ENCODE peak calls at places on chromosomes 1 and 21, in ten cellular contexts. C is cardiac muscle cell; U is fibroblast of lung; Q is pancreas; W is SK-N-SH; S is body of pancreas; G is stomach; Z is colonic mucosa; T is IMR-90; P is CD8-positive, alpha-beta memory T cell. N is an unnamed sample.

GRCh38 chr1:180928272-180929230 is 15.9 kb downstream of the KIAA1614 start:
- DNase-seq in C (no peak), U (no peak), Q (no peak), W (peak; percentile 58), S (no peak), G (no peak), Z (no peak), T (no peak), P (no peak), N (no peak)

GRCh38 chr21:38802050-38803026 is 3.4 kb upstream of the ETS2 start:
- DNase-seq in C (no peak), U (no peak), Q (no peak), W (no peak), S (no peak), G (no peak), Z (no peak), T (peak; percentile 57), P (no peak), N (peak; percentile 38)

GRCh38 chr21:41568606-41569385 is 60.8 kb upstream of the TMPRSS2 start:
- DNase-seq in C (no peak), U (no peak), Q (no peak), W (no peak), S (no peak), G (no peak), Z (no peak), T (no peak), P (no peak), N (no peak)

GRCh38 chr1:92404661-92405060 is 82.1 kb downstream of the GFI1 start:
- DNase-seq in C (no peak), U (no peak), Q (no peak), W (no peak), S (no peak), G (no peak), Z (no peak), T (peak; percentile 40), P (no peak), N (no peak)

GRCh38 chr1:10839188-10839770 is 42.8 kb upstream of the CASZ1 start:
- DNase-seq in C (no peak), U (no peak), Q (no peak), W (no peak), S (no peak), G (no peak), Z (no peak), T (no peak), P (no peak), N (no peak)

GRCh38 chr1:234980657-234981396 is 147.8 kb downstream of the TOMM20 start:
- DNase-seq in C (no peak), U (peak; percentile 98), Q (peak; percentile 52), W (peak; percentile 39), S (peak; percentile 89), G (peak; percentile 67), Z (peak; percentile 67), T (peak; percentile 97), P (peak; percentile 74), N (peak; percentile 72)

GRCh38 chr1:23995431-23995837 is 15.3 kb upstream of the SRSF10 start:
- DNase-seq in C (no peak), U (peak; percentile 92), Q (no peak), W (no peak), S (no peak), G (no peak), Z (no peak), T (peak; percentile 68), P (no peak), N (no peak)

GRCh38 chr1:211095381-211095780 is 38.6 kb downstream of the KCNH1 start:
- DNase-seq in C (no peak), U (no peak), Q (no peak), W (no peak), S (no peak), G (no peak), Z (no peak), T (no peak), P (no peak), N (no peak)

GRCh38 chr1:30684881-30685795 is 38.2 kb downstream of the MATN1 start:
- DNase-seq in C (peak; percentile 97), U (no peak), Q (peak; percentile 99), W (peak; percentile 77), S (peak; percentile 98), G (peak; percentile 87), Z (peak; percentile 97), T (no peak), P (no peak), N (peak; percentile 78)

GRCh38 chr21:45891388-45892155 is 90.0 kb upstream of the COL6A1 start:
- DNase-seq in C (no peak), U (no peak), Q (no peak), W (peak; percentile 67), S (no peak), G (no peak), Z (no peak), T (peak; percentile 11), P (peak; percentile 36), N (no peak)

GRCh38 chr1:179169616-179170467 is 59.6 kb downstream of the ABL2 start:
- DNase-seq in C (no peak), U (peak; percentile 88), Q (no peak), W (no peak), S (no peak), G (no peak), Z (no peak), T (peak; percentile 85), P (no peak), N (no peak)

DNA sequence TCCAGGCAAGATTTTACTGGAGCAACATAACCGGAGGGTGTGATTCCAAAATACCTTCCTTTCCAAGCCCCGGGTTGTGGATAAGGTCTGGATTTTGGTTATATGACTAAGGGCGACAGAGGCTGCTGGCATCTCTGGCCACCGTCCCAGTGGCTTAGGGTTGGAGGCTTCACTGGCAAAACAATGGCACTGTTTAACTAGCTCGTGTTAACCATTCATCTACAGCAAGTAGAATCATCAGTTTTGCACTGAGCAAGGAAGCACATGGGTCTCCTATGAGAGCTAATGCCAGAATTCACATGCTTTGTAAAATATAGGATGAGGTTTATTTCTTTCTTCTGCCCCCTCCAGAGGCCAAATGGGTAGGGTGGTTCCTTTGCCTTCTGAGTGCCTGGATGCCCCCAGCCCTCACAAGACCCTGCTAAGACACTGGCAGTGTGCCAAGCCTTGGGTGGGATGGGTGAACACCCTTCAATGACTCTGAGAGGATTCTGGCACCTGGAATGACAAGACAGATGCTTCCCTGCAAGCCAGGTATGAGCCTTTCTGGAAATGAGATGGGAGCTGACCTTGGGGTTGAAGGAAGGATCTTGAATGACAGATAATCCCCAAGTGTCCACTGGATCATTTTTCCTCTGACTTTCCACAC is 36.8 kb downstream of the DHCR24 start:
- DNase-seq in C (no peak), U (peak; percentile 32), Q (no peak), W (no peak), S (no peak), G (no peak), Z (no peak), T (peak; percentile 40), P (no peak), N (no peak)
- H3K36me3 ChIP-seq in C (peaks cover 40% of the 10 kb centered on the region), U (peaks cover 27% of the 10 kb centered on the region), Q (no peaks in the 10 kb centered on the region), W (no peaks in the 10 kb centered on the region), S (peaks cover 10% of the 10 kb centered on the region), G (peaks cover 35% of the 10 kb centered on the region), Z (peaks cover 4% of the 10 kb centered on the region), T (no peaks in the 10 kb centered on the region), P (peaks cover 9% of the 10 kb centered on the region), N (no peaks in the 10 kb centered on the region)

GRCh38 chr1:245262876-245263625 is 108.3 kb downstream of the KIF26B start:
- DNase-seq in C (no peak), U (no peak), Q (no peak), W (no peak), S (no peak), G (no peak), Z (no peak), T (no peak), P (no peak), N (no peak)
- H3K36me3 ChIP-seq in C (no peaks in the 10 kb centered on the region), U (no peaks in the 10 kb centered on the region), Q (no peaks in the 10 kb centered on the region), W (no peaks in the 10 kb centered on the region), S (no peaks in the 10 kb centered on the region), G (no peaks in the 10 kb centered on the region), Z (no peaks in the 10 kb centered on the region), T (no peaks in the 10 kb centered on the region), P (no peaks in the 10 kb centered on the region), N (no peaks in the 10 kb centered on the region)

GRCh38 chr1:9732123-9732971 is 80.8 kb downstream of the PIK3CD start:
- DNase-seq in C (no peak), U (no peak), Q (no peak), W (no peak), S (no peak), G (no peak), Z (no peak), T (no peak), P (no peak), N (no peak)

GRCh38 chr1:9733160-9733789 is 81.7 kb downstream of the PIK3CD start:
- DNase-seq in C (no peak), U (no peak), Q (no peak), W (no peak), S (no peak), G (no peak), Z (no peak), T (no peak), P (no peak), N (no peak)

GRCh38 chr1:9731051-9731537 is 79.6 kb downstream of the PIK3CD start:
- DNase-seq in C (no peak), U (no peak), Q (no peak), W (no peak), S (no peak), G (no peak), Z (no peak), T (no peak), P (no peak), N (no peak)

GRCh38 chr1:9730096-9730901 is 78.8 kb downstream of the PIK3CD start:
- DNase-seq in C (no peak), U (no peak), Q (no peak), W (no peak), S (peak; percentile 68), G (no peak), Z (peak; percentile 39), T (no peak), P (no peak), N (peak; percentile 38)

DNA sequence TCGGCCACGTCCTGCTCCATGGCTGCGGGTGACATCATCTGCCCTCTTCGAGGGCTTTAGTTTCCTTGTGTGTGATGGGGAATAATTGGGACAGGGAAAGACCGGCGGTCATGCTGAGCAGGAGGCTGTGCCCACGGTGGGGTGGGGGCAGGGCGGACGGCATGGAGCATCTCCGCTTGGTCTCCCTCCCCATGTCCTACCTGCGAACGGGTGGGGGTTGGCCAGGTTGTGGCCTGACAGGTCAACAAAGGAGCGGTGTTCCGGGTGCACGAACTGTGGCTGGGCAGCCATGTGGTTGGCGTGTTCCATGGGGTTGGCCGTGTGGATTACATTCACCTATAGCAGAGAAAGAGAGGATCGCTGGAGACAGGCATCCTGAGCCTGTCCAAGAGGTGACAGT is 80.0 kb downstream of the PIK3CD start:
- DNase-seq in C (no peak), U (no peak), Q (no peak), W (no peak), S (no peak), G (no peak), Z (no peak), T (no peak), P (no peak), N (no peak)
- H3K36me3 ChIP-seq in C (peaks cover 67% of the 10 kb centered on the region), U (peaks cover 35% of the 10 kb centered on the region), Q (peaks cover 7% of the 10 kb centered on the region), W (no peaks in the 10 kb centered on the region), S (peaks cover 59% of the 10 kb centered on the region), G (peaks cover 78% of the 10 kb centered on the region), Z (peaks cover 47% of the 10 kb centered on the region), T (peaks cover 85% of the 10 kb centered on the region), P (peaks cover 59% of the 10 kb centered on the region), N (peaks cover 61% of the 10 kb centered on the region)

DNA sequence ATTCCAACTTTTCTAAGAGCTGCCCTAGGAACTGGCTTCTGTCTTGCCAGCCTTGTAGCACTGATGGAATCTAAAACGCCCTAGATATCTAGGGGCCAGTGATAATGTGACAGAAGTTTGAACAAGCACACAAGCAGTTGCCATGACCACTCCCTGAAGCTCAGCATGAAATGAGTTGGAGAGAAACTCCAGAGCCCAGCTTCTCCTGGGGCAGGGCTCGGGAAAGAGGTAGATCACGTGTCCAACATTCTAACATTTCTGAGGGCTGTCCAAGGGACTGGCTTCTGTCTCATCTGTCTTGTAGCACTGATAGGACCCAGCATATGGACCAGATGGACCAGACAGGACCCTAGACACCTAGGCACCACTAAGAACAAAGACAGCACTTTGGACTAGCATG is 37.9 kb downstream of the OMA1 start:
- DNase-seq in C (peak; percentile 81), U (no peak), Q (no peak), W (no peak), S (no peak), G (no peak), Z (no peak), T (no peak), P (no peak), N (no peak)
- H3K36me3 ChIP-seq in C (no peaks in the 10 kb centered on the region), U (no peaks in the 10 kb centered on the region), Q (no peaks in the 10 kb centered on the region), W (peaks cover 8% of the 10 kb centered on the region), S (no peaks in the 10 kb centered on the region), G (peaks cover 5% of the 10 kb centered on the region), Z (no peaks in the 10 kb centered on the region), T (peaks cover 2% of the 10 kb centered on the region), P (peaks cover 24% of the 10 kb centered on the region), N (no peaks in the 10 kb centered on the region)

N was measured in transverse colon.